ENCODE peak calls at places on chromosomes 1 and 21, in seven cellular contexts. B is aorta, H is vagina, E is memory B cell, X is NCI-H1092 treated with DMSO at 0.1 percent for 48 hours, V is upper lobe of right lung, C is iris pigment epithelial cell. R is an unnamed sample.

GRCh38 chr1:115706774-115707425 is 61.6 kb downstream of the CASQ2 start:
- DNase-seq in B (no peak), H (no peak), E (peak), X (peak), V (no peak), C (peak), R (peak)

GRCh38 chr21:46152939-46153258 is 2.5 kb downstream of the FTCD start:
- DNase-seq in B (peak), H (peak), E (no peak), X (no peak), V (no peak), C (no peak), R (no peak)

GRCh38 chr1:208942394-208942793 is 641.1 kb upstream of the CAMK1G start:
- DNase-seq in B (no peak), H (no peak), E (no peak), X (no peak), V (no peak), C (no peak), R (no peak)

GRCh38 chr1:84365225-84366221 is 32.8 kb upstream of the DNASE2B start:
- DNase-seq in B (no peak), H (no peak), E (no peak), X (no peak), V (no peak), C (peak), R (no peak)

GRCh38 chr1:241129207-241129960 is 227.6 kb downstream of the RGS7 start:
- DNase-seq in B (no peak), H (no peak), E (no peak), X (no peak), V (no peak), C (no peak), R (no peak)

GRCh38 chr1:111846842-111847241 is 91.1 kb downstream of the DDX20 start:
- DNase-seq in B (no peak), H (no peak), E (no peak), X (no peak), V (no peak), C (no peak), R (no peak)

GRCh38 chr1:94362466-94363058 is 55.6 kb upstream of the ABCD3 start:
- DNase-seq in B (no peak), H (no peak), E (no peak), X (no peak), V (no peak), C (peak), R (no peak)

GRCh38 chr1:206717237-206717989 is 32.7 kb downstream of the MAPKAPK2 start:
- DNase-seq in B (no peak), H (no peak), E (no peak), X (no peak), V (peak), C (peak), R (no peak)

GRCh38 chr1:156709743-156710489 is 4.5 kb upstream of the CRABP2 start:
- DNase-seq in B (peak), H (no peak), E (no peak), X (peak), V (no peak), C (no peak), R (no peak)

GRCh38 chr1:175269151-175269550 is 76.6 kb upstream of the KIAA0040 start:
- DNase-seq in B (no peak), H (no peak), E (no peak), X (no peak), V (no peak), C (no peak), R (no peak)

GRCh38 chr1:26148887-26149286 is 10.0 kb upstream of the FAM110D start:
- DNase-seq in B (no peak), H (peak), E (no peak), X (no peak), V (no peak), C (no peak), R (no peak)

GRCh38 chr1:228219245-228219961 is 11.6 kb downstream of the OBSCN start:
- DNase-seq in B (peak), H (no peak), E (no peak), X (no peak), V (no peak), C (no peak), R (no peak)

GRCh38 chr1:209697082-209697481 is 7.6 kb upstream of the HSD11B1 start:
- DNase-seq in B (no peak), H (no peak), E (no peak), X (no peak), V (no peak), C (peak), R (no peak)

GRCh38 chr1:46396429-46397398 is 2.6 kb downstream of the FAAH start:
- DNase-seq in B (no peak), H (no peak), E (no peak), X (peak), V (no peak), C (no peak), R (no peak)

GRCh38 chr21:34801519-34802132 is 132.8 kb downstream of the CLIC6 start:
- DNase-seq in B (no peak), H (peak), E (peak), X (peak), V (no peak), C (peak), R (no peak)

GRCh38 chr21:39353295-39353694 is 4.4 kb upstream of the HMGN1 start:
- DNase-seq in B (no peak), H (no peak), E (no peak), X (no peak), V (no peak), C (peak), R (no peak)

GRCh38 chr21:25535811-25536210 is 71.5 kb downstream of the MRPL39 start:
- DNase-seq in B (no peak), H (no peak), E (no peak), X (no peak), V (no peak), C (no peak), R (no peak)

GRCh38 chr1:201719812-201720521 is 109.0 kb upstream of the IPO9 start:
- DNase-seq in B (no peak), H (peak), E (no peak), X (no peak), V (no peak), C (peak), R (no peak)

GRCh38 chr1:180165509-180166435 is 11.1 kb downstream of the QSOX1 start:
- DNase-seq in B (no peak), H (no peak), E (no peak), X (no peak), V (peak), C (no peak), R (no peak)

GRCh38 chr1:41423511-41424191 is 60.8 kb downstream of the EDN2 start:
- DNase-seq in B (peak), H (no peak), E (no peak), X (no peak), V (peak), C (no peak), R (no peak)

GRCh38 chr1:188669715-188670114 is 1807.9 kb downstream of the BRINP3 start:
- DNase-seq in B (no peak), H (no peak), E (no peak), X (peak), V (no peak), C (peak), R (no peak)

GRCh38 chr1:165844933-165845332 is 17.5 kb downstream of the UCK2 start:
- DNase-seq in B (no peak), H (no peak), E (no peak), X (no peak), V (no peak), C (no peak), R (no peak)

GRCh38 chr1:168180148-168180524 is 1.4 kb downstream of the TIPRL start:
- DNase-seq in B (no peak), H (no peak), E (no peak), X (no peak), V (no peak), C (peak), R (no peak)

GRCh38 chr1:174999926-175000696 is at the start of gene CACYBP:
- DNase-seq in B (no peak), H (peak), E (no peak), X (peak), V (no peak), C (peak), R (no peak)

GRCh38 chr1:198267056-198267455 is 110.3 kb downstream of the NEK7 start:
- DNase-seq in B (no peak), H (no peak), E (no peak), X (no peak), V (no peak), C (no peak), R (no peak)

GRCh38 chr1:74953622-74954021 is 180.6 kb upstream of the LHX8 start:
- DNase-seq in B (no peak), H (no peak), E (no peak), X (no peak), V (no peak), C (no peak), R (no peak)

R was measured in GDM1.